ENCODE peak calls at places on chromosomes 3 and 15, in five cellular contexts. One of them, this sample, is unnamed.

GRCh38 chr15:67783303-67783702 is 42.0 kb upstream of the SKOR1 start:
- DNase-seq in NCI-H446: no peak
- DNase-seq in Calu3: no peak
- DNase-seq in T-cell: peak
- DNase-seq in activated CD4-positive, alpha-beta T cell treated with anti-CD3 and anti-CD28 coated beads, Interleukin-2, amount 50 U/mL, for 1 hour: peak
- DNase-seq in this sample: peak

GRCh38 chr3:122942937-122943827 is 84.4 kb downstream of the SEMA5B start:
- DNase-seq in NCI-H446: peak
- DNase-seq in activated CD4-positive, alpha-beta T cell treated with anti-CD3 and anti-CD28 coated beads, Interleukin-2, amount 50 U/mL, for 1 hour: peak
- DNase-seq in T-cell: no peak
- DNase-seq in Calu3: peak
- DNase-seq in this sample: peak

GRCh38 chr3:127822836-127823589 is 698 bp upstream of the MGLL start:
- DNase-seq in activated CD4-positive, alpha-beta T cell treated with anti-CD3 and anti-CD28 coated beads, Interleukin-2, amount 50 U/mL, for 1 hour: no peak
- DNase-seq in NCI-H446: no peak
- DNase-seq in T-cell: no peak
- DNase-seq in Calu3: peak
- DNase-seq in this sample: no peak

GRCh38 chr3:58742239-58742638 is 75.7 kb upstream of the FAM3D start:
- DNase-seq in NCI-H446: no peak
- DNase-seq in Calu3: no peak
- DNase-seq in T-cell: no peak
- DNase-seq in activated CD4-positive, alpha-beta T cell treated with anti-CD3 and anti-CD28 coated beads, Interleukin-2, amount 50 U/mL, for 1 hour: no peak
- DNase-seq in this sample: no peak

GRCh38 chr3:193871093-193871485 is 264.9 kb upstream of the HES1 start:
- DNase-seq in NCI-H446: no peak
- DNase-seq in Calu3: no peak
- DNase-seq in activated CD4-positive, alpha-beta T cell treated with anti-CD3 and anti-CD28 coated beads, Interleukin-2, amount 50 U/mL, for 1 hour: no peak
- DNase-seq in T-cell: no peak
- DNase-seq in this sample: no peak

GRCh38 chr15:68789921-68790575 is 30.6 kb downstream of the ANP32A start:
- DNase-seq in NCI-H446: no peak
- DNase-seq in T-cell: no peak
- DNase-seq in Calu3: no peak
- DNase-seq in activated CD4-positive, alpha-beta T cell treated with anti-CD3 and anti-CD28 coated beads, Interleukin-2, amount 50 U/mL, for 1 hour: no peak
- DNase-seq in this sample: no peak

GRCh38 chr15:65365229-65365628 is 12.6 kb downstream of the IGDCC3 start:
- DNase-seq in T-cell: no peak
- DNase-seq in NCI-H446: no peak
- DNase-seq in Calu3: peak
- DNase-seq in activated CD4-positive, alpha-beta T cell treated with anti-CD3 and anti-CD28 coated beads, Interleukin-2, amount 50 U/mL, for 1 hour: no peak
- DNase-seq in this sample: no peak

GRCh38 chr3:67647390-67647878 is 7.0 kb downstream of the SUCLG2 start:
- DNase-seq in NCI-H446: no peak
- DNase-seq in Calu3: peak
- DNase-seq in T-cell: no peak
- DNase-seq in activated CD4-positive, alpha-beta T cell treated with anti-CD3 and anti-CD28 coated beads, Interleukin-2, amount 50 U/mL, for 1 hour: no peak
- DNase-seq in this sample: no peak

GRCh38 chr15:86062646-86063193 is 17.0 kb upstream of the AGBL1 start:
- DNase-seq in activated CD4-positive, alpha-beta T cell treated with anti-CD3 and anti-CD28 coated beads, Interleukin-2, amount 50 U/mL, for 1 hour: no peak
- DNase-seq in T-cell: no peak
- DNase-seq in Calu3: no peak
- DNase-seq in NCI-H446: no peak
- DNase-seq in this sample: no peak

GRCh38 chr3:33075996-33076395 is 20.9 kb downstream of the GLB1 start:
- DNase-seq in T-cell: no peak
- DNase-seq in NCI-H446: no peak
- DNase-seq in activated CD4-positive, alpha-beta T cell treated with anti-CD3 and anti-CD28 coated beads, Interleukin-2, amount 50 U/mL, for 1 hour: no peak
- DNase-seq in Calu3: no peak
- DNase-seq in this sample: no peak

GRCh38 chr3:163033652-163034051 is 1537.0 kb downstream of the OTOL1 start:
- DNase-seq in Calu3: no peak
- DNase-seq in T-cell: no peak
- DNase-seq in activated CD4-positive, alpha-beta T cell treated with anti-CD3 and anti-CD28 coated beads, Interleukin-2, amount 50 U/mL, for 1 hour: no peak
- DNase-seq in NCI-H446: no peak
- DNase-seq in this sample: no peak

GRCh38 chr15:69074011-69074842 is 59.7 kb downstream of the NOX5 start:
- DNase-seq in Calu3: peak
- DNase-seq in NCI-H446: peak
- DNase-seq in activated CD4-positive, alpha-beta T cell treated with anti-CD3 and anti-CD28 coated beads, Interleukin-2, amount 50 U/mL, for 1 hour: no peak
- DNase-seq in T-cell: no peak
- DNase-seq in this sample: no peak

GRCh38 chr15:66040211-66040892 is 171.1 kb downstream of the RAB11A start:
- DNase-seq in Calu3: no peak
- DNase-seq in NCI-H446: no peak
- DNase-seq in T-cell: no peak
- DNase-seq in activated CD4-positive, alpha-beta T cell treated with anti-CD3 and anti-CD28 coated beads, Interleukin-2, amount 50 U/mL, for 1 hour: no peak
- DNase-seq in this sample: no peak

GRCh38 chr3:138782748-138783147 is 52.0 kb downstream of the PIK3CB start:
- DNase-seq in activated CD4-positive, alpha-beta T cell treated with anti-CD3 and anti-CD28 coated beads, Interleukin-2, amount 50 U/mL, for 1 hour: no peak
- DNase-seq in Calu3: no peak
- DNase-seq in T-cell: no peak
- DNase-seq in NCI-H446: no peak
- DNase-seq in this sample: no peak

GRCh38 chr3:13883681-13884080 is 3.8 kb upstream of the WNT7A start:
- DNase-seq in Calu3: no peak
- DNase-seq in activated CD4-positive, alpha-beta T cell treated with anti-CD3 and anti-CD28 coated beads, Interleukin-2, amount 50 U/mL, for 1 hour: no peak
- DNase-seq in T-cell: no peak
- DNase-seq in NCI-H446: no peak
- DNase-seq in this sample: no peak

GRCh38 chr15:33448961-33449611 is 138.3 kb downstream of the RYR3 start:
- DNase-seq in Calu3: peak
- DNase-seq in T-cell: no peak
- DNase-seq in NCI-H446: no peak
- DNase-seq in activated CD4-positive, alpha-beta T cell treated with anti-CD3 and anti-CD28 coated beads, Interleukin-2, amount 50 U/mL, for 1 hour: no peak
- DNase-seq in this sample: no peak

GRCh38 chr3:12744326-12744725 is 14.7 kb downstream of the TMEM40 start:
- DNase-seq in NCI-H446: no peak
- DNase-seq in Calu3: no peak
- DNase-seq in activated CD4-positive, alpha-beta T cell treated with anti-CD3 and anti-CD28 coated beads, Interleukin-2, amount 50 U/mL, for 1 hour: no peak
- DNase-seq in T-cell: no peak
- DNase-seq in this sample: no peak

GRCh38 chr15:77352932-77353331 is 67.0 kb downstream of the PEAK1 start:
- DNase-seq in NCI-H446: no peak
- DNase-seq in Calu3: no peak
- DNase-seq in activated CD4-positive, alpha-beta T cell treated with anti-CD3 and anti-CD28 coated beads, Interleukin-2, amount 50 U/mL, for 1 hour: no peak
- DNase-seq in T-cell: no peak
- DNase-seq in this sample: no peak

GRCh38 chr3:13044496-13045244 is 28.6 kb downstream of the IQSEC1 start:
- DNase-seq in activated CD4-positive, alpha-beta T cell treated with anti-CD3 and anti-CD28 coated beads, Interleukin-2, amount 50 U/mL, for 1 hour: no peak
- DNase-seq in T-cell: no peak
- DNase-seq in Calu3: no peak
- DNase-seq in NCI-H446: no peak
- DNase-seq in this sample: no peak

GRCh38 chr3:194006-194405 is 2.6 kb upstream of the CHL1 start:
- DNase-seq in Calu3: no peak
- DNase-seq in NCI-H446: no peak
- DNase-seq in activated CD4-positive, alpha-beta T cell treated with anti-CD3 and anti-CD28 coated beads, Interleukin-2, amount 50 U/mL, for 1 hour: no peak
- DNase-seq in T-cell: no peak
- DNase-seq in this sample: no peak

GRCh38 chr3:190546881-190547510 is 33.1 kb downstream of the IL1RAP start:
- DNase-seq in NCI-H446: no peak
- DNase-seq in Calu3: no peak
- DNase-seq in activated CD4-positive, alpha-beta T cell treated with anti-CD3 and anti-CD28 coated beads, Interleukin-2, amount 50 U/mL, for 1 hour: no peak
- DNase-seq in T-cell: no peak
- DNase-seq in this sample: no peak

GRCh38 chr3:23608650-23609049 is 197.1 kb upstream of the UBE2E1 start:
- DNase-seq in NCI-H446: no peak
- DNase-seq in T-cell: no peak
- DNase-seq in activated CD4-positive, alpha-beta T cell treated with anti-CD3 and anti-CD28 coated beads, Interleukin-2, amount 50 U/mL, for 1 hour: no peak
- DNase-seq in Calu3: no peak
- DNase-seq in this sample: no peak

GRCh38 chr3:53092942-53093341 is 37.3 kb downstream of the RFT1 start:
- DNase-seq in T-cell: no peak
- DNase-seq in Calu3: no peak
- DNase-seq in activated CD4-positive, alpha-beta T cell treated with anti-CD3 and anti-CD28 coated beads, Interleukin-2, amount 50 U/mL, for 1 hour: no peak
- DNase-seq in NCI-H446: no peak
- DNase-seq in this sample: no peak

GRCh38 chr15:74631935-74632560 is 16.4 kb downstream of the CLK3 start:
- DNase-seq in activated CD4-positive, alpha-beta T cell treated with anti-CD3 and anti-CD28 coated beads, Interleukin-2, amount 50 U/mL, for 1 hour: peak
- DNase-seq in T-cell: peak
- DNase-seq in Calu3: peak
- DNase-seq in NCI-H446: no peak
- DNase-seq in this sample: peak

GRCh38 chr3:194058189-194058571 is 77.8 kb upstream of the HES1 start:
- DNase-seq in Calu3: peak
- DNase-seq in T-cell: no peak
- DNase-seq in NCI-H446: no peak
- DNase-seq in activated CD4-positive, alpha-beta T cell treated with anti-CD3 and anti-CD28 coated beads, Interleukin-2, amount 50 U/mL, for 1 hour: peak
- DNase-seq in this sample: peak

GRCh38 chr3:61315874-61316273 is 64.6 kb upstream of the FHIT start:
- DNase-seq in T-cell: no peak
- DNase-seq in Calu3: no peak
- DNase-seq in activated CD4-positive, alpha-beta T cell treated with anti-CD3 and anti-CD28 coated beads, Interleukin-2, amount 50 U/mL, for 1 hour: no peak
- DNase-seq in NCI-H446: no peak
- DNase-seq in this sample: no peak

This sample was measured in activated gamma-delta T cell treated with Interleukin-2 at 50 U/mL for 16 hours.